ENCODE peak calls at places on chromosomes 6 and 20, in four cellular contexts. G, P, I and H are unnamed samples.

GRCh38 chr6:36033935-36034334 is 6.3 kb downstream of the MAPK14 start:
- DNase-seq in I (peak), G (no peak), P (no peak), H (no peak)

GRCh38 chr6:14211596-14211961 is 94.0 kb downstream of the CD83 start:
- DNase-seq in I (peak), P (peak), G (no peak), H (no peak)

GRCh38 chr6:17938885-17939284 is 48.5 kb downstream of the KIF13A start:
- DNase-seq in P (no peak), I (no peak), G (no peak), H (no peak)

GRCh38 chr6:159762681-159763293 is 942 bp downstream of the ACAT2 start:
- DNase-seq in G (no peak), P (peak), I (peak), H (no peak)

GRCh38 chr20:16049478-16050093 is 523.7 kb downstream of the KIF16B start:
- DNase-seq in G (no peak), P (no peak), I (no peak), H (no peak)

GRCh38 chr6:55925292-55925691 is 49.9 kb upstream of the BMP5 start:
- DNase-seq in G (no peak), P (no peak), I (no peak), H (no peak)

GRCh38 chr20:57891067-57891466 is 181.3 kb upstream of the PMEPA1 start:
- DNase-seq in P (no peak), I (no peak), G (no peak), H (no peak)

GRCh38 chr6:94478178-94479140 is 1059.1 kb upstream of the EPHA7 start:
- DNase-seq in G (no peak), I (no peak), P (no peak), H (peak)

GRCh38 chr6:17001188-17001587 is 100.7 kb upstream of the STMND1 start:
- DNase-seq in G (no peak), I (no peak), P (no peak), H (no peak)

GRCh38 chr20:47669489-47669888 is 115.8 kb downstream of the SULF2 start:
- DNase-seq in I (no peak), P (no peak), G (no peak), H (no peak)

GRCh38 chr20:47667086-47667485 is 118.2 kb downstream of the SULF2 start:
- DNase-seq in I (no peak), G (no peak), P (no peak), H (no peak)

GRCh38 chr20:47669157-47669425 is 116.2 kb downstream of the SULF2 start:
- DNase-seq in P (no peak), G (no peak), I (no peak), H (no peak)

GRCh38 chr20:47667531-47668312 is 117.6 kb downstream of the SULF2 start:
- DNase-seq in G (no peak), P (no peak), I (no peak), H (no peak)

GRCh38 chr20:47668313-47669156 is 116.7 kb downstream of the SULF2 start:
- DNase-seq in I (no peak), P (no peak), G (no peak), H (no peak)
- TF ChIP-seq JUND in I (no peak), P (no peak), G (no peak), H (no peak)

GRCh38 chr6:127864701-127865100 is 36.2 kb downstream of the THEMIS start:
- DNase-seq in P (peak), G (no peak), I (no peak), H (no peak)
- TF ChIP-seq JUND in P (no peak), G (no peak), I (no peak), H (no peak)

DNA sequence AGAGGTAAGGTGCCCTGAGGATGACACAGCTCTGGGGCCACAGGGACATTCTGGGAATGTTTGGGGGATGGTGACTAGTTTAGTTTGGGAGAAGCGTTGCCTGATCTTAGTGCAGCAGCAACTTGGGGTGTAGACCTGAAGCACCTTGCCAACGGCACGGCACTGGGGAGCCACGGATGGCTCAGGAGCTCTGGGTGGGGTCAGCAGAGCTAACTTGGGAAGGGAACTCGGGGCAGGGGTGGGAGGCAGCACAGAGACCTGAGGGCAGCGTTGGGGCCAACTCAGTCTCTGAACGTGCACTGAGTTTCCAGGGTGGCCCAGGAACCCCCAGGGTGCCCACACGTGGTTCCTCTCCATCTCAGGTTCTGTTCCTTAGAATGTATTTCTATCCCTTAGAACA is 14.9 kb downstream of the THBS2 start:
- DNase-seq in I (no peak), G (no peak), P (no peak), H (no peak)
- TF ChIP-seq JUND in I (no peak), G (no peak), P (no peak), H (no peak)

DNA sequence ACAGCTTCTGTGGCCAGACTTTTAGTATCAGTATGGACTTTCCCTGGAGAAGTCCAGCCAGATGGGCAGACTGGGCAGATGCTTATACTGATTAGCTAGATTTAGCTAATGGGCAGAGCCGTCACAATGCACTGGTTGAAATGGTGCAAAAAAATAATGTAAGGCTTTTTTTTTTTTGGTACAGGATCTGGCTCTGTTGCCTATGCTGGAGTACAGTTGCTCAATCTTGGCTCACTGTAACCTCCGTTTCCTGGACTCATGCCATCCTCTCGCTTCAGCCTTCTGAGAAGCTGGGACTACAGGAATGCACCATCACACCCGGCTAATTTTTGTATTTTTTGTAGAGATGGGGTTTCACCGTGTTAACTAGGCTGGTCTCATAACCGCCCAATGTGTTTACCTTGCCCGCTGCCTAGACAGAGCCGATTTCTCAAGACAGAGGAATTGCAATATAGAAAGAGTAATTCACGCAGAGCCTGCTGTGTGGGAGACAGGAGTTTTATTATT is 16.4 kb upstream of the KIFC1 start:
- DNase-seq in G (no peak), I (no peak), P (no peak), H (peak)
- TF ChIP-seq JUND in G (no peak), I (no peak), P (no peak), H (no peak)

DNA sequence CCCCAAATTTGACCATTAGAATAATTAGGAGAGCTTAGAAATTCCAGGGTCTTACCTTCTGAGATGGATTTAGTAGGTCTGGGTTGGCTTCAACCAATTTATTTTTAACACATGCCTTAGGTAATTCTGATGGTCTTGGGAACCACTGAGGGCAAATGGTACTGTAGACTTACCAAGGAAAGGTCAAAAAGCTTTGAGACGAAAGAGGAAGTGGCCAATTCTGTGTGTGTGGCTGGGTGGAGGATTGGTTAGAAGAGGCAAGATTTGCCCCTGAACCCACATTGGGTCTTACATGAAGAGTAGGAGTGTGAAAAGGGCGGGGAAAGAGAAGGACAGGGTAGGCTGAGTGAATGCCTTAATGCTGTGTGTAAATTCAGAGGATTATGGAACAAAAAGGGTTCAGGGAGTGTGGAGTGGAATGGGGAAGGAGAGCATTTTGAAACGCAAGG is 2.7 kb downstream of the ITCH start:
- DNase-seq in G (peak), I (peak), P (no peak), H (no peak)
- TF ChIP-seq JUND in G (no peak), I (no peak), P (no peak), H (no peak)

GRCh38 chr6:77451466-77451865 is 11.8 kb downstream of the HTR1B start:
- DNase-seq in P (no peak), G (no peak), I (no peak), H (no peak)

GRCh38 chr6:77455271-77455670 is 8.0 kb downstream of the HTR1B start:
- DNase-seq in I (no peak), P (no peak), G (no peak), H (no peak)

GRCh38 chr6:77457720-77458349 is 5.5 kb downstream of the HTR1B start:
- DNase-seq in G (no peak), P (peak), I (peak), H (peak)

GRCh38 chr6:77456531-77457248 is 6.6 kb downstream of the HTR1B start:
- DNase-seq in G (no peak), I (no peak), P (peak), H (no peak)

GRCh38 chr6:77454386-77454785 is 8.9 kb downstream of the HTR1B start:
- DNase-seq in P (no peak), I (no peak), G (no peak), H (peak)
- TF ChIP-seq JUND in P (no peak), I (no peak), G (no peak), H (no peak)

DNA sequence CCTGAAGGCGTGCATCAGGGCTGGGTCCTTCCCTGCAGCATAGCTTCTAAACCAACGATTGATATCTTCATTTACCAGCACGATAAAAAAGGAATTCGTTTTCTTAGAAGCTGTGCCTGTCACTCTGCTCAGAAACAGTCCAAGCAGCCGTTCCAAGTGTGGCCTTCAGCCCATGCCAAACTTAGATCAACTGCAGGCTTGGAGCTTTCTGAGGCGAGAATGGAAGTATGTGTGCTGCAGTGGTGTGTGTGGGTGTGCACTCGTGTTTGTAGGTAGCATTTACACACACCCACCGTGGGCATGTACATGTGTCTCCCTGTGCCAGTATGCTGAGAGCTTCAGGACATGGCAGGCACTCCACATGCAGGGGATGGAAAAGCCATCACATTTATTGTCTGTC is 83.0 kb upstream of the FOXC1 start:
- DNase-seq in I (no peak), P (no peak), G (no peak), H (no peak)
- TF ChIP-seq JUND in I (no peak), P (no peak), G (no peak), H (no peak)

GRCh38 chr6:78525961-78526360 is 341.4 kb upstream of the IRAK1BP1 start:
- DNase-seq in I (no peak), G (no peak), P (no peak), H (no peak)
- TF ChIP-seq JUND in I (no peak), G (no peak), P (no peak), H (no peak)